ENCODE peak calls at places on chromosomes 6 and 20, in eight cellular contexts. One of them, this sample, is unnamed.

GRCh38 chr6:88662653-88663174 is 300.7 kb downstream of the RNGTT start:
- DNase-seq in endodermal cell: no peak
- DNase-seq in GM23248: no peak
- DNase-seq in endothelial cell of umbilical vein: no peak
- DNase-seq in HCT116: no peak
- DNase-seq in DND-41: no peak
- DNase-seq in fibroblast of lung: no peak
- DNase-seq in neural progenitor cell: no peak
- DNase-seq in this sample: no peak

GRCh38 chr6:75205776-75206334 is at the start of gene COL12A1:
- DNase-seq in endodermal cell: peak
- DNase-seq in DND-41: no peak
- DNase-seq in fibroblast of lung: peak
- DNase-seq in endothelial cell of umbilical vein: peak
- DNase-seq in neural progenitor cell: peak
- DNase-seq in GM23248: peak
- DNase-seq in HCT116: peak
- DNase-seq in this sample: peak

GRCh38 chr20:51802170-51802745 is at the start of gene SALL4:
- DNase-seq in endothelial cell of umbilical vein: no peak
- DNase-seq in HCT116: no peak
- DNase-seq in neural progenitor cell: peak
- DNase-seq in GM23248: no peak
- DNase-seq in fibroblast of lung: peak
- DNase-seq in endodermal cell: peak
- DNase-seq in DND-41: no peak
- DNase-seq in this sample: no peak

GRCh38 chr6:169864148-169865030 is 113.0 kb downstream of the ERMARD start:
- DNase-seq in HCT116: no peak
- DNase-seq in GM23248: no peak
- DNase-seq in neural progenitor cell: no peak
- DNase-seq in fibroblast of lung: no peak
- DNase-seq in endothelial cell of umbilical vein: no peak
- DNase-seq in endodermal cell: peak
- DNase-seq in DND-41: peak
- DNase-seq in this sample: no peak

GRCh38 chr6:3812596-3812995 is 36.6 kb upstream of the FAM50B start:
- DNase-seq in endothelial cell of umbilical vein: no peak
- DNase-seq in fibroblast of lung: no peak
- DNase-seq in endodermal cell: no peak
- DNase-seq in DND-41: no peak
- DNase-seq in neural progenitor cell: no peak
- DNase-seq in HCT116: no peak
- DNase-seq in GM23248: no peak
- DNase-seq in this sample: no peak

GRCh38 chr20:2149507-2149906 is 47.9 kb downstream of the STK35 start:
- DNase-seq in DND-41: no peak
- DNase-seq in fibroblast of lung: peak
- DNase-seq in HCT116: no peak
- DNase-seq in GM23248: peak
- DNase-seq in endodermal cell: no peak
- DNase-seq in endothelial cell of umbilical vein: no peak
- DNase-seq in neural progenitor cell: no peak
- DNase-seq in this sample: peak

GRCh38 chr6:111113731-111114438 is 26.6 kb downstream of the SLC16A10 start:
- DNase-seq in endothelial cell of umbilical vein: no peak
- DNase-seq in HCT116: no peak
- DNase-seq in GM23248: peak
- DNase-seq in neural progenitor cell: peak
- DNase-seq in DND-41: peak
- DNase-seq in fibroblast of lung: peak
- DNase-seq in endodermal cell: peak
- DNase-seq in this sample: no peak

GRCh38 chr6:83185096-83185495 is 8.0 kb downstream of the PGM3 start:
- DNase-seq in endodermal cell: no peak
- DNase-seq in fibroblast of lung: no peak
- DNase-seq in endothelial cell of umbilical vein: no peak
- DNase-seq in GM23248: peak
- DNase-seq in neural progenitor cell: no peak
- DNase-seq in HCT116: no peak
- DNase-seq in DND-41: no peak
- DNase-seq in this sample: no peak

GRCh38 chr6:111651185-111652034 is 45.7 kb upstream of the TRAF3IP2 start:
- DNase-seq in endothelial cell of umbilical vein: no peak
- DNase-seq in neural progenitor cell: no peak
- DNase-seq in fibroblast of lung: no peak
- DNase-seq in endodermal cell: no peak
- DNase-seq in GM23248: no peak
- DNase-seq in HCT116: no peak
- DNase-seq in DND-41: no peak
- DNase-seq in this sample: no peak

GRCh38 chr6:156840606-156841005 is 63.4 kb downstream of the ARID1B start:
- DNase-seq in endothelial cell of umbilical vein: no peak
- DNase-seq in DND-41: no peak
- DNase-seq in endodermal cell: no peak
- DNase-seq in fibroblast of lung: no peak
- DNase-seq in GM23248: peak
- DNase-seq in HCT116: no peak
- DNase-seq in neural progenitor cell: peak
- DNase-seq in this sample: no peak

GRCh38 chr20:22805219-22805618 is 220.8 kb upstream of the FOXA2 start:
- DNase-seq in DND-41: peak
- DNase-seq in neural progenitor cell: no peak
- DNase-seq in GM23248: peak
- DNase-seq in HCT116: no peak
- DNase-seq in endothelial cell of umbilical vein: peak
- DNase-seq in endodermal cell: peak
- DNase-seq in fibroblast of lung: peak
- DNase-seq in this sample: no peak

GRCh38 chr20:44644384-44645131 is 6.9 kb downstream of the ADA start:
- DNase-seq in neural progenitor cell: no peak
- DNase-seq in endothelial cell of umbilical vein: no peak
- DNase-seq in HCT116: no peak
- DNase-seq in GM23248: no peak
- DNase-seq in endodermal cell: peak
- DNase-seq in DND-41: peak
- DNase-seq in fibroblast of lung: no peak
- DNase-seq in this sample: peak

GRCh38 chr6:69664551-69664950 is 132.3 kb downstream of the LMBRD1 start:
- DNase-seq in fibroblast of lung: no peak
- DNase-seq in DND-41: no peak
- DNase-seq in HCT116: no peak
- DNase-seq in GM23248: no peak
- DNase-seq in endodermal cell: no peak
- DNase-seq in endothelial cell of umbilical vein: no peak
- DNase-seq in neural progenitor cell: no peak
- DNase-seq in this sample: no peak
- H3K27ac ChIP-seq in fibroblast of lung: no peak
- H3K27ac ChIP-seq in DND-41: no peak
- H3K27ac ChIP-seq in HCT116: no peak
- H3K27ac ChIP-seq in GM23248: no peak
- H3K27ac ChIP-seq in endodermal cell: no peak
- H3K27ac ChIP-seq in endothelial cell of umbilical vein: no peak
- H3K27ac ChIP-seq in neural progenitor cell: no peak
- H3K27ac ChIP-seq in this sample: no peak

GRCh38 chr6:139698526-139699182 is 324.2 kb upstream of the CITED2 start:
- DNase-seq in endodermal cell: no peak
- DNase-seq in endothelial cell of umbilical vein: no peak
- DNase-seq in HCT116: no peak
- DNase-seq in neural progenitor cell: no peak
- DNase-seq in fibroblast of lung: no peak
- DNase-seq in GM23248: peak
- DNase-seq in DND-41: no peak
- DNase-seq in this sample: no peak

GRCh38 chr6:139695361-139695760 is 320.9 kb upstream of the CITED2 start:
- DNase-seq in endothelial cell of umbilical vein: no peak
- DNase-seq in HCT116: no peak
- DNase-seq in neural progenitor cell: no peak
- DNase-seq in fibroblast of lung: no peak
- DNase-seq in GM23248: no peak
- DNase-seq in endodermal cell: no peak
- DNase-seq in DND-41: no peak
- DNase-seq in this sample: no peak

GRCh38 chr6:139701003-139701402 is 326.6 kb upstream of the CITED2 start:
- DNase-seq in endodermal cell: no peak
- DNase-seq in DND-41: no peak
- DNase-seq in HCT116: no peak
- DNase-seq in neural progenitor cell: no peak
- DNase-seq in GM23248: no peak
- DNase-seq in endothelial cell of umbilical vein: no peak
- DNase-seq in fibroblast of lung: no peak
- DNase-seq in this sample: no peak

GRCh38 chr6:139701695-139702094 is 327.2 kb upstream of the CITED2 start:
- DNase-seq in HCT116: no peak
- DNase-seq in GM23248: no peak
- DNase-seq in endodermal cell: no peak
- DNase-seq in DND-41: no peak
- DNase-seq in endothelial cell of umbilical vein: no peak
- DNase-seq in neural progenitor cell: no peak
- DNase-seq in fibroblast of lung: no peak
- DNase-seq in this sample: no peak

DNA sequence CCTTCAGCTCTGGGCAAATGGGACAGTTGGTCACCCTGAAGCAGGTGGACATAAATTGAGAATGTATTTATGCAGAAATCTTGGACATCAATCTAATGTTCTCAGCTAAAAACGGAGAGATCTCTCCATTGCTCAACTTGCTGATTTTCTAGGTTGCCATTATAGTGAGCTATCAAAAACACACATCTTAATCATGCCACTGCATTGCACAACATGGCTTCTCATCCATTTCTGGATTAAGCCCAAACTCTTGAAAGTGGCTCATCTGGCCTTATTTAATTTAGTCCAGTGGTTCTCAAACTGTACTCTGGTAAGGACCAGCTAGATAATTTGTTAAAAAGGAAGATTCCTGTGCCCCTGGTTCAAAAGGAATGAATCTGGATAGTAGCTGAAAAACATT is 324.9 kb upstream of the CITED2 start:
- DNase-seq in fibroblast of lung: peak
- DNase-seq in DND-41: no peak
- DNase-seq in endothelial cell of umbilical vein: no peak
- DNase-seq in GM23248: peak
- DNase-seq in neural progenitor cell: no peak
- DNase-seq in endodermal cell: no peak
- DNase-seq in HCT116: no peak
- DNase-seq in this sample: no peak
- H3K9ac ChIP-seq in fibroblast of lung: no peak
- H3K9ac ChIP-seq in DND-41: no peak
- H3K9ac ChIP-seq in endothelial cell of umbilical vein: no peak
- H3K9ac ChIP-seq in GM23248: no peak
- H3K9ac ChIP-seq in neural progenitor cell: no peak
- H3K9ac ChIP-seq in endodermal cell: no peak
- H3K9ac ChIP-seq in HCT116: no peak
- H3K9ac ChIP-seq in this sample: no peak

DNA sequence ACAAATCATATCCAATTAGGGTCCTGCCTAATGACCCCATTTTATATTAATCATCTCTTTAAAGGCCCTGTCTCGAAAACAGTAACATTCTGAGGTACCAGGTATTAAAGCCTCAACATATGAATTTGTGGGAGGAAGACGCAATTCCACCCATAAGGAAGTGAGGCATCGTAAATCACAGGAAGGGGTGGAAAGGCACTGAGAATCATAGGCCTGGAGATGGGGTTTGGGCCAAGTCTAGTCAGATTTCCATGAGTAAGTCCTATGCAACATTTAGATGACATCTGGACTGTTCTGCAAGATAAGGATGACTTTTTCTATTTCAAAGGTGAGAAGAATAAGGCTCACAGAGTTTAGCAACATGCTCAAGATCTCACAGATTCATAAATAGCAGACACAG is 534.0 kb downstream of the KHDRBS2 start:
- DNase-seq in GM23248: no peak
- DNase-seq in HCT116: no peak
- DNase-seq in DND-41: no peak
- DNase-seq in endothelial cell of umbilical vein: no peak
- DNase-seq in neural progenitor cell: no peak
- DNase-seq in fibroblast of lung: no peak
- DNase-seq in endodermal cell: no peak
- DNase-seq in this sample: no peak
- H3K27ac ChIP-seq in GM23248: no peak
- H3K27ac ChIP-seq in HCT116: no peak
- H3K27ac ChIP-seq in DND-41: no peak
- H3K27ac ChIP-seq in endothelial cell of umbilical vein: no peak
- H3K27ac ChIP-seq in neural progenitor cell: no peak
- H3K27ac ChIP-seq in fibroblast of lung: no peak
- H3K27ac ChIP-seq in endodermal cell: no peak
- H3K27ac ChIP-seq in this sample: no peak

GRCh38 chr20:49769125-49769581 is 43.5 kb upstream of the SLC9A8 start:
- DNase-seq in GM23248: no peak
- DNase-seq in DND-41: no peak
- DNase-seq in neural progenitor cell: no peak
- DNase-seq in HCT116: no peak
- DNase-seq in endothelial cell of umbilical vein: peak
- DNase-seq in endodermal cell: no peak
- DNase-seq in fibroblast of lung: no peak
- DNase-seq in this sample: no peak
- H3K9ac ChIP-seq in GM23248: peak
- H3K9ac ChIP-seq in DND-41: no peak
- H3K9ac ChIP-seq in neural progenitor cell: no peak
- H3K9ac ChIP-seq in HCT116: no peak
- H3K9ac ChIP-seq in endothelial cell of umbilical vein: no peak
- H3K9ac ChIP-seq in endodermal cell: no peak
- H3K9ac ChIP-seq in fibroblast of lung: no peak
- H3K9ac ChIP-seq in this sample: no peak

DNA sequence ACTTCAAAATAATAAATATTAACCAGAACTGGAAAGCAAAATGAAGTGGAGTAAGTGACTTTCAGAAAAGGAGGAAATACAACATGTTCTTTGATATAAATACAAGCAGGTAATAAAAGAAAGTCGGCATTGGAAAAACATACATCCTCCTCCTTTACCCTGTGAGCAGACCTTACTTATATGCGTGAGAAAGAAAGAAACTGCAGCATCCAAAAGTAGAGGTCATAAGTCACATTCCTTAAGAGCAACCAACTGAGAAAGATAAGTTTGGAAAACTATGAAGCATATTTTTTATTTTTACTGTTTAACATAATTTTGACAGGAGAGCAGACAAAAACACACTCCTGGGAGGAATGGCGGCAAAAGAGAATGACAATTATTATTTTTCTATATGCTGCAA is 155.5 kb downstream of the HACE1 start:
- DNase-seq in DND-41: no peak
- DNase-seq in GM23248: no peak
- DNase-seq in endothelial cell of umbilical vein: peak
- DNase-seq in fibroblast of lung: peak
- DNase-seq in endodermal cell: no peak
- DNase-seq in HCT116: no peak
- DNase-seq in neural progenitor cell: no peak
- DNase-seq in this sample: no peak
- H3K27ac ChIP-seq in DND-41: peak
- H3K27ac ChIP-seq in GM23248: no peak
- H3K27ac ChIP-seq in endothelial cell of umbilical vein: peak
- H3K27ac ChIP-seq in fibroblast of lung: no peak
- H3K27ac ChIP-seq in endodermal cell: no peak
- H3K27ac ChIP-seq in HCT116: no peak
- H3K27ac ChIP-seq in neural progenitor cell: no peak
- H3K27ac ChIP-seq in this sample: no peak

GRCh38 chr20:58850693-58851174 is at the start of gene GNAS-AS1:
- DNase-seq in fibroblast of lung: peak
- DNase-seq in HCT116: no peak
- DNase-seq in endodermal cell: peak
- DNase-seq in DND-41: no peak
- DNase-seq in neural progenitor cell: peak
- DNase-seq in GM23248: peak
- DNase-seq in endothelial cell of umbilical vein: no peak
- DNase-seq in this sample: peak
- H3K9ac ChIP-seq in fibroblast of lung: peak
- H3K9ac ChIP-seq in HCT116: no peak
- H3K9ac ChIP-seq in endodermal cell: peak
- H3K9ac ChIP-seq in DND-41: no peak
- H3K9ac ChIP-seq in neural progenitor cell: no peak
- H3K9ac ChIP-seq in GM23248: peak
- H3K9ac ChIP-seq in endothelial cell of umbilical vein: no peak
- H3K9ac ChIP-seq in this sample: no peak